ENCODE peak calls at places on chromosomes 6 and 20, in ten cellular contexts. One of them, this sample, is unnamed.

GRCh38 chr20:43843096-43843964 is 71.3 kb upstream of the TOX2 start:
- DNase-seq in endothelial cell of umbilical vein: peak; percentile 69
- DNase-seq in uterus: no peak
- DNase-seq in esophagus muscularis mucosa: no peak
- DNase-seq in HCT116: no peak
- DNase-seq in prostate gland: no peak
- DNase-seq in suprapubic skin: no peak
- DNase-seq in ovary: no peak
- DNase-seq in heart left ventricle: no peak
- DNase-seq in sigmoid colon: peak; percentile 13
- DNase-seq in this sample: no peak

GRCh38 chr6:18323935-18324707 is 59.8 kb upstream of the DEK start:
- DNase-seq in heart left ventricle: no peak
- DNase-seq in sigmoid colon: no peak
- DNase-seq in esophagus muscularis mucosa: no peak
- DNase-seq in HCT116: peak; percentile 35
- DNase-seq in suprapubic skin: no peak
- DNase-seq in prostate gland: peak; percentile 32
- DNase-seq in ovary: no peak
- DNase-seq in endothelial cell of umbilical vein: peak; percentile 69
- DNase-seq in uterus: no peak
- DNase-seq in this sample: peak; percentile 48

GRCh38 chr6:159720708-159721107 is 6.6 kb upstream of the WTAP start:
- DNase-seq in uterus: no peak
- DNase-seq in sigmoid colon: no peak
- DNase-seq in prostate gland: peak; percentile 49
- DNase-seq in heart left ventricle: no peak
- DNase-seq in ovary: no peak
- DNase-seq in endothelial cell of umbilical vein: peak; percentile 39
- DNase-seq in esophagus muscularis mucosa: no peak
- DNase-seq in suprapubic skin: no peak
- DNase-seq in HCT116: peak; percentile 42
- DNase-seq in this sample: peak; percentile 69

GRCh38 chr6:148085651-148086321 is 256.9 kb upstream of the SASH1 start:
- DNase-seq in HCT116: no peak
- DNase-seq in uterus: no peak
- DNase-seq in ovary: no peak
- DNase-seq in endothelial cell of umbilical vein: no peak
- DNase-seq in prostate gland: no peak
- DNase-seq in esophagus muscularis mucosa: no peak
- DNase-seq in sigmoid colon: no peak
- DNase-seq in heart left ventricle: no peak
- DNase-seq in suprapubic skin: no peak
- DNase-seq in this sample: no peak

GRCh38 chr6:6001443-6001842 is 5.3 kb downstream of the NRN1 start:
- DNase-seq in prostate gland: no peak
- DNase-seq in heart left ventricle: no peak
- DNase-seq in endothelial cell of umbilical vein: no peak
- DNase-seq in ovary: no peak
- DNase-seq in HCT116: no peak
- DNase-seq in uterus: no peak
- DNase-seq in sigmoid colon: no peak
- DNase-seq in suprapubic skin: no peak
- DNase-seq in esophagus muscularis mucosa: no peak
- DNase-seq in this sample: no peak

GRCh38 chr6:159172066-159172465 is 2.9 kb downstream of the FNDC1 start:
- DNase-seq in uterus: no peak
- DNase-seq in esophagus muscularis mucosa: peak; percentile 24
- DNase-seq in heart left ventricle: no peak
- DNase-seq in endothelial cell of umbilical vein: no peak
- DNase-seq in suprapubic skin: no peak
- DNase-seq in prostate gland: no peak
- DNase-seq in sigmoid colon: no peak
- DNase-seq in ovary: no peak
- DNase-seq in HCT116: no peak
- DNase-seq in this sample: no peak

GRCh38 chr6:89977808-89978748 is 83.8 kb downstream of the GJA10 start:
- DNase-seq in endothelial cell of umbilical vein: peak; percentile 52
- DNase-seq in uterus: no peak
- DNase-seq in suprapubic skin: no peak
- DNase-seq in prostate gland: no peak
- DNase-seq in sigmoid colon: no peak
- DNase-seq in esophagus muscularis mucosa: no peak
- DNase-seq in HCT116: no peak
- DNase-seq in heart left ventricle: peak; percentile 63
- DNase-seq in ovary: no peak
- DNase-seq in this sample: no peak

GRCh38 chr6:43488667-43489276 is 11.4 kb downstream of the TJAP1 start:
- DNase-seq in prostate gland: no peak
- DNase-seq in endothelial cell of umbilical vein: no peak
- DNase-seq in ovary: no peak
- DNase-seq in esophagus muscularis mucosa: no peak
- DNase-seq in suprapubic skin: no peak
- DNase-seq in uterus: no peak
- DNase-seq in sigmoid colon: no peak
- DNase-seq in HCT116: no peak
- DNase-seq in heart left ventricle: no peak
- DNase-seq in this sample: no peak

GRCh38 chr20:63957004-63957689 is 931 bp upstream of the UCKL1 start:
- DNase-seq in HCT116: peak; percentile 73
- DNase-seq in prostate gland: peak; percentile 57
- DNase-seq in sigmoid colon: peak; percentile 85
- DNase-seq in heart left ventricle: peak; percentile 78
- DNase-seq in uterus: peak; percentile 64
- DNase-seq in suprapubic skin: peak; percentile 84
- DNase-seq in esophagus muscularis mucosa: no peak
- DNase-seq in endothelial cell of umbilical vein: peak; percentile 69
- DNase-seq in ovary: peak; percentile 80
- DNase-seq in this sample: peak; percentile 73

GRCh38 chr20:63956664-63957003 is 418 bp upstream of the UCKL1 start:
- DNase-seq in sigmoid colon: no peak
- DNase-seq in heart left ventricle: no peak
- DNase-seq in prostate gland: no peak
- DNase-seq in ovary: no peak
- DNase-seq in esophagus muscularis mucosa: no peak
- DNase-seq in uterus: no peak
- DNase-seq in endothelial cell of umbilical vein: no peak
- DNase-seq in suprapubic skin: no peak
- DNase-seq in HCT116: no peak
- DNase-seq in this sample: no peak

GRCh38 chr20:63955281-63955845 is 853 bp downstream of the UCKL1 start:
- DNase-seq in sigmoid colon: no peak
- DNase-seq in prostate gland: no peak
- DNase-seq in ovary: no peak
- DNase-seq in suprapubic skin: no peak
- DNase-seq in esophagus muscularis mucosa: no peak
- DNase-seq in HCT116: no peak
- DNase-seq in endothelial cell of umbilical vein: peak; percentile 37
- DNase-seq in heart left ventricle: peak; percentile 73
- DNase-seq in uterus: no peak
- DNase-seq in this sample: peak; percentile 75

GRCh38 chr20:63957690-63958441 is 1.6 kb upstream of the UCKL1 start:
- DNase-seq in endothelial cell of umbilical vein: no peak
- DNase-seq in sigmoid colon: no peak
- DNase-seq in heart left ventricle: peak; percentile 64
- DNase-seq in esophagus muscularis mucosa: no peak
- DNase-seq in prostate gland: no peak
- DNase-seq in HCT116: peak; percentile 67
- DNase-seq in suprapubic skin: peak; percentile 77
- DNase-seq in uterus: no peak
- DNase-seq in ovary: no peak
- DNase-seq in this sample: no peak

GRCh38 chr20:63955846-63956663 is at the start of gene UCKL1:
- DNase-seq in heart left ventricle: peak; percentile 96
- DNase-seq in endothelial cell of umbilical vein: peak; percentile 93
- DNase-seq in sigmoid colon: peak; percentile 97
- DNase-seq in ovary: peak; percentile 93
- DNase-seq in uterus: peak; percentile 93
- DNase-seq in esophagus muscularis mucosa: no peak
- DNase-seq in prostate gland: peak; percentile 92
- DNase-seq in HCT116: peak; percentile 79
- DNase-seq in suprapubic skin: peak; percentile 95
- DNase-seq in this sample: peak; percentile 92
- TF ChIP-seq POLR2A in heart left ventricle: peak; percentile 91
- TF ChIP-seq POLR2A in endothelial cell of umbilical vein: peak; percentile 89
- TF ChIP-seq POLR2A in sigmoid colon: peak; percentile 53
- TF ChIP-seq POLR2A in ovary: peak; percentile 67
- TF ChIP-seq POLR2A in uterus: peak; percentile 76
- TF ChIP-seq POLR2A in esophagus muscularis mucosa: peak; percentile 66
- TF ChIP-seq POLR2A in prostate gland: peak; percentile 51
- TF ChIP-seq POLR2A in HCT116: no peak
- TF ChIP-seq POLR2A in suprapubic skin: no peak
- TF ChIP-seq POLR2A in this sample: peak; percentile 59

GRCh38 chr6:46789434-46790358 is 3.5 kb upstream of the MEP1A start:
- DNase-seq in ovary: no peak
- DNase-seq in esophagus muscularis mucosa: no peak
- DNase-seq in suprapubic skin: no peak
- DNase-seq in uterus: no peak
- DNase-seq in prostate gland: no peak
- DNase-seq in heart left ventricle: no peak
- DNase-seq in endothelial cell of umbilical vein: no peak
- DNase-seq in HCT116: no peak
- DNase-seq in sigmoid colon: no peak
- DNase-seq in this sample: no peak

GRCh38 chr6:46792635-46793034 is 554 bp upstream of the MEP1A start:
- DNase-seq in ovary: no peak
- DNase-seq in sigmoid colon: no peak
- DNase-seq in HCT116: no peak
- DNase-seq in endothelial cell of umbilical vein: no peak
- DNase-seq in suprapubic skin: no peak
- DNase-seq in uterus: no peak
- DNase-seq in esophagus muscularis mucosa: no peak
- DNase-seq in prostate gland: no peak
- DNase-seq in heart left ventricle: no peak
- DNase-seq in this sample: no peak

GRCh38 chr6:46794068-46794467 is 879 bp downstream of the MEP1A start:
- DNase-seq in esophagus muscularis mucosa: no peak
- DNase-seq in uterus: no peak
- DNase-seq in HCT116: no peak
- DNase-seq in suprapubic skin: no peak
- DNase-seq in sigmoid colon: no peak
- DNase-seq in heart left ventricle: no peak
- DNase-seq in prostate gland: no peak
- DNase-seq in endothelial cell of umbilical vein: no peak
- DNase-seq in ovary: no peak
- DNase-seq in this sample: no peak

GRCh38 chr6:46790359-46790874 is 2.8 kb upstream of the MEP1A start:
- DNase-seq in uterus: no peak
- DNase-seq in prostate gland: no peak
- DNase-seq in esophagus muscularis mucosa: no peak
- DNase-seq in heart left ventricle: no peak
- DNase-seq in suprapubic skin: no peak
- DNase-seq in HCT116: no peak
- DNase-seq in sigmoid colon: no peak
- DNase-seq in endothelial cell of umbilical vein: no peak
- DNase-seq in ovary: no peak
- DNase-seq in this sample: no peak

GRCh38 chr6:46793138-46793537 is at the start of gene MEP1A:
- DNase-seq in ovary: no peak
- DNase-seq in endothelial cell of umbilical vein: no peak
- DNase-seq in heart left ventricle: no peak
- DNase-seq in HCT116: no peak
- DNase-seq in uterus: no peak
- DNase-seq in esophagus muscularis mucosa: no peak
- DNase-seq in sigmoid colon: no peak
- DNase-seq in suprapubic skin: no peak
- DNase-seq in prostate gland: no peak
- DNase-seq in this sample: no peak
- TF ChIP-seq POLR2A in ovary: no peak
- TF ChIP-seq POLR2A in endothelial cell of umbilical vein: no peak
- TF ChIP-seq POLR2A in heart left ventricle: no peak
- TF ChIP-seq POLR2A in HCT116: no peak
- TF ChIP-seq POLR2A in uterus: no peak
- TF ChIP-seq POLR2A in esophagus muscularis mucosa: no peak
- TF ChIP-seq POLR2A in sigmoid colon: no peak
- TF ChIP-seq POLR2A in suprapubic skin: no peak
- TF ChIP-seq POLR2A in prostate gland: no peak
- TF ChIP-seq POLR2A in this sample: no peak

GRCh38 chr20:40689943-40690835 is 1.2 kb upstream of the MAFB start:
- DNase-seq in uterus: peak; percentile 88
- DNase-seq in esophagus muscularis mucosa: peak; percentile 98
- DNase-seq in sigmoid colon: peak; percentile 95
- DNase-seq in endothelial cell of umbilical vein: peak; percentile 81
- DNase-seq in HCT116: peak; percentile 51
- DNase-seq in prostate gland: peak; percentile 91
- DNase-seq in heart left ventricle: peak; percentile 95
- DNase-seq in suprapubic skin: peak; percentile 93
- DNase-seq in ovary: peak; percentile 92
- DNase-seq in this sample: peak; percentile 83

GRCh38 chr20:40690836-40691565 is 2.0 kb upstream of the MAFB start:
- DNase-seq in prostate gland: no peak
- DNase-seq in esophagus muscularis mucosa: no peak
- DNase-seq in HCT116: no peak
- DNase-seq in suprapubic skin: no peak
- DNase-seq in uterus: no peak
- DNase-seq in endothelial cell of umbilical vein: no peak
- DNase-seq in heart left ventricle: no peak
- DNase-seq in sigmoid colon: no peak
- DNase-seq in ovary: peak; percentile 16
- DNase-seq in this sample: no peak

GRCh38 chr20:40688129-40689099 is 622 bp downstream of the MAFB start:
- DNase-seq in HCT116: no peak
- DNase-seq in ovary: peak; percentile 40
- DNase-seq in prostate gland: no peak
- DNase-seq in uterus: no peak
- DNase-seq in sigmoid colon: no peak
- DNase-seq in esophagus muscularis mucosa: no peak
- DNase-seq in endothelial cell of umbilical vein: no peak
- DNase-seq in suprapubic skin: no peak
- DNase-seq in heart left ventricle: no peak
- DNase-seq in this sample: peak; percentile 42

GRCh38 chr20:40687384-40688128 is 1.5 kb downstream of the MAFB start:
- DNase-seq in esophagus muscularis mucosa: no peak
- DNase-seq in uterus: peak; percentile 26
- DNase-seq in HCT116: no peak
- DNase-seq in sigmoid colon: no peak
- DNase-seq in prostate gland: peak; percentile 81
- DNase-seq in suprapubic skin: peak; percentile 81
- DNase-seq in ovary: peak; percentile 58
- DNase-seq in heart left ventricle: peak; percentile 73
- DNase-seq in endothelial cell of umbilical vein: peak; percentile 52
- DNase-seq in this sample: peak; percentile 16

GRCh38 chr20:40689100-40689942 is at the start of gene MAFB:
- DNase-seq in prostate gland: peak; percentile 95
- DNase-seq in ovary: peak; percentile 93
- DNase-seq in uterus: peak; percentile 89
- DNase-seq in endothelial cell of umbilical vein: peak; percentile 95
- DNase-seq in esophagus muscularis mucosa: peak; percentile 97
- DNase-seq in heart left ventricle: peak; percentile 97
- DNase-seq in suprapubic skin: peak; percentile 95
- DNase-seq in HCT116: no peak
- DNase-seq in sigmoid colon: peak; percentile 96
- DNase-seq in this sample: peak; percentile 79
- TF ChIP-seq POLR2A in prostate gland: peak; percentile 96
- TF ChIP-seq POLR2A in ovary: peak; percentile 94
- TF ChIP-seq POLR2A in uterus: peak; percentile 78
- TF ChIP-seq POLR2A in endothelial cell of umbilical vein: peak; percentile 99
- TF ChIP-seq POLR2A in esophagus muscularis mucosa: peak; percentile 90
- TF ChIP-seq POLR2A in heart left ventricle: peak; percentile 99
- TF ChIP-seq POLR2A in suprapubic skin: peak; percentile 99
- TF ChIP-seq POLR2A in HCT116: no peak
- TF ChIP-seq POLR2A in sigmoid colon: peak; percentile 78
- TF ChIP-seq POLR2A in this sample: no peak

DNA sequence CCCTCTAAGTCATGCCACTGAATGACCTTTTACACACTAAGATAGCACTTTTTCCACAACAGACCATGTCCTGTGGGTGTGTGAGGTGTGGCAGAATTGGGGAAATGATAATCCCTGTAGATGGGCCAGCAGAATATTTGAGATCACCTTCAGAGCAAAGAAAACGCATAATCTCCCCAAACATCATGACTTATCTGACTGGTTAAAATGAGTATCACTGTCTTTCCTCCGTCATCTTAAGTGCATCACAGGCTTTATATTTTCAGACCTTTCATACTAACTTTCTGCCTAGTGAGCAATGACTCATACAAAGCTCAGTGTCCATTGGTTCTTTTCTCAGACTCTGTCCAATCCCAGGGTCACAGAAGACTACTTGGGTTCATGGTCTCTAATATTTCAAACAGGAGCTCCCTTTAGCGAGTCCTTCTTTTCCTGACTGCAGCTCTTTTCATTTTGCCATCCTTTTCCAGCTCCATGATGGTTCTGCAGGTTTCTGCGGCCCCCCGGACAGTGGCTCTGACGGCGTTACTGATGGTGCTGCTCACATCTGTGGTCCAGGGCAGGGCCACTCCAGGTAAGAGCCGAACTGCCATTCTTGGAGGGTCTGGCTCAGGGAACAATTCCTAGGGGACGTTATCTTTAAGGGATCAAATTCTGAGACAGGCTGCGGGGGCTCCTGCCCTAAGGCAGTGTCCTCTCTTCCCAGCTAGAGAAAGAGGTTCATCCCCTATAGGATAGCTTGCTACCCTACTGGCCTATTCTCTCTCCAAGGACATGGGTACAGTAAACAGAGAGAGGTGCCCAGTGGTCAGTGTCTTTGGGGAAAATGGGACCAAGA is at the start of gene HLA-DPB1:
- DNase-seq in heart left ventricle: no peak
- DNase-seq in prostate gland: no peak
- DNase-seq in sigmoid colon: no peak
- DNase-seq in endothelial cell of umbilical vein: peak; percentile 80
- DNase-seq in suprapubic skin: no peak
- DNase-seq in uterus: no peak
- DNase-seq in HCT116: peak; percentile 52
- DNase-seq in ovary: no peak
- DNase-seq in esophagus muscularis mucosa: peak; percentile 66
- DNase-seq in this sample: peak; percentile 62
- TF ChIP-seq POLR2A in heart left ventricle: no peak
- TF ChIP-seq POLR2A in prostate gland: peak; percentile 29
- TF ChIP-seq POLR2A in sigmoid colon: no peak
- TF ChIP-seq POLR2A in endothelial cell of umbilical vein: no peak
- TF ChIP-seq POLR2A in suprapubic skin: no peak
- TF ChIP-seq POLR2A in uterus: peak; percentile 87
- TF ChIP-seq POLR2A in HCT116: no peak
- TF ChIP-seq POLR2A in ovary: no peak
- TF ChIP-seq POLR2A in esophagus muscularis mucosa: no peak
- TF ChIP-seq POLR2A in this sample: no peak

This sample was measured in erythroblast.